ENCODE peak calls at places on chromosome 13, in four cellular contexts. H is adrenal gland, Z is transverse colon, V is uterus. K is an unnamed sample.
A peak's percentile ranks its signal among the peaks of the same experiment; 100 is the strongest.

GRCh38 chr13:99690426-99691189 is 189.3 kb downstream of the TM9SF2 start:
- DNase-seq in H (no peak), Z (no peak), V (no peak), K (no peak)

GRCh38 chr13:38637576-38637975 is 49.3 kb upstream of the FREM2 start:
- DNase-seq in H (no peak), Z (no peak), V (no peak), K (no peak)

GRCh38 chr13:41327994-41328778 is 17.1 kb downstream of the NAA16 start:
- DNase-seq in H (no peak), Z (no peak), V (no peak), K (no peak)

GRCh38 chr13:72694314-72694713 is 33.1 kb downstream of the MZT1 start:
- DNase-seq in H (no peak), Z (no peak), V (no peak), K (no peak)

GRCh38 chr13:95451656-95452055 is 100.9 kb upstream of the CLDN10 start:
- DNase-seq in H (no peak), Z (no peak), V (no peak), K (no peak)

GRCh38 chr13:108827637-108828036 is 198.2 kb downstream of the MYO16 start:
- DNase-seq in H (no peak), Z (no peak), V (no peak), K (no peak)

GRCh38 chr13:64446372-64446771 is 2783.8 kb downstream of the PCDH9 start:
- DNase-seq in H (no peak), Z (no peak), V (no peak), K (no peak)

GRCh38 chr13:101757446-101758039 is 305.1 kb downstream of the ITGBL1 start:
- DNase-seq in H (no peak), Z (no peak), V (no peak), K (peak; percentile 53)

GRCh38 chr13:76552807-76553206 is 333.4 kb downstream of the KCTD12 start:
- DNase-seq in H (no peak), Z (no peak), V (no peak), K (no peak)

GRCh38 chr13:70353096-70353495 is 244.8 kb upstream of the KLHL1 start:
- DNase-seq in H (no peak), Z (no peak), V (no peak), K (no peak)

GRCh38 chr13:79382545-79383275 is 23.3 kb downstream of the RBM26 start:
- DNase-seq in H (no peak), Z (no peak), V (no peak), K (no peak)

GRCh38 chr13:102401305-102401704 is 543 bp downstream of the FGF14 start:
- DNase-seq in H (no peak), Z (no peak), V (no peak), K (no peak)

GRCh38 chr13:76516013-76516412 is 370.2 kb downstream of the KCTD12 start:
- DNase-seq in H (no peak), Z (no peak), V (no peak), K (no peak)

GRCh38 chr13:98843482-98843877 is 91.0 kb upstream of the SLC15A1 start:
- DNase-seq in H (no peak), Z (no peak), V (no peak), K (no peak)

GRCh38 chr13:113981201-113981605 is 7.3 kb upstream of the C13orf46 start:
- DNase-seq in H (no peak), Z (peak; percentile 93), V (peak; percentile 15), K (peak; percentile 84)

GRCh38 chr13:49098771-49099512 is 121.2 kb upstream of the MLNR start:
- DNase-seq in H (no peak), Z (no peak), V (no peak), K (no peak)

GRCh38 chr13:42821437-42821836 is 40.1 kb downstream of the FAM216B start:
- DNase-seq in H (no peak), Z (no peak), V (no peak), K (no peak)

GRCh38 chr13:70249332-70250064 is 141.2 kb upstream of the KLHL1 start:
- DNase-seq in H (no peak), Z (no peak), V (no peak), K (peak; percentile 6)

GRCh38 chr13:97433727-97434416 is at the start of gene RAP2A:
- DNase-seq in H (peak; percentile 95), Z (peak; percentile 91), V (peak; percentile 90), K (peak; percentile 77)
- TF ChIP-seq POLR2A in H (peak; percentile 37), Z (peak; percentile 95), V (peak; percentile 77), K (peak; percentile 57)

GRCh38 chr13:74301200-74302063 is 167.2 kb upstream of the KLF12 start:
- DNase-seq in H (no peak), Z (no peak), V (no peak), K (no peak)

GRCh38 chr13:74299688-74300087 is 165.5 kb upstream of the KLF12 start:
- DNase-seq in H (no peak), Z (peak; percentile 10), V (no peak), K (no peak)

GRCh38 chr13:74298912-74299311 is 164.7 kb upstream of the KLF12 start:
- DNase-seq in H (no peak), Z (no peak), V (no peak), K (no peak)
- TF ChIP-seq POLR2A in H (no peak), Z (no peak), V (no peak), K (no peak)

GRCh38 chr13:33542309-33543088 is 256.9 kb upstream of the STARD13 start:
- DNase-seq in H (peak; percentile 99), Z (peak; percentile 99), V (peak; percentile 99), K (peak; percentile 47)
- TF ChIP-seq POLR2A in H (peak; percentile 38), Z (peak; percentile 64), V (peak; percentile 85), K (peak; percentile 8)

GRCh38 chr13:65940720-65941119 is 1289.4 kb downstream of the PCDH9 start:
- DNase-seq in H (no peak), Z (no peak), V (no peak), K (no peak)

GRCh38 chr13:65932587-65933239 is 1297.4 kb downstream of the PCDH9 start:
- DNase-seq in H (no peak), Z (no peak), V (no peak), K (no peak)

GRCh38 chr13:65932013-65932412 is 1298.1 kb downstream of the PCDH9 start:
- DNase-seq in H (no peak), Z (no peak), V (no peak), K (no peak)

DNA sequence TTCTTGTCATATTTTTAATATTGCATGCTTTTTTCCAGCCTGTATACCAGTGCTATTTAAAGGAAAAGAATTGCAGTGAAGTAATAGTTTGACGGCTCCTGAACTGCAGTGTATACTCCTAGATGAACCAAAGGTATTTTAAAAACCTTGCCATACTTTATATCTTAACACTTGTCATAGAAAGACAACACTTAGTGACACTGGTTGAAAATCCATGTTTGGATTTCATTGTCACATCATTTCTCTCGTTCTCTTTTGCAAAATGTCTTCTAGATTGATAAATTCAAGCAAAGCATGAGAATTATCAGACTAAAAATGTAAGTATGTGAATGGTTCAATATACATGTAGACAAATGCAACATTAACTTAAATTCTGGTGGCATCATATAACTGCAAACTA is 1293.9 kb downstream of the PCDH9 start:
- DNase-seq in H (no peak), Z (no peak), V (no peak), K (no peak)
- TF ChIP-seq POLR2A in H (no peak), Z (no peak), V (no peak), K (no peak)

DNA sequence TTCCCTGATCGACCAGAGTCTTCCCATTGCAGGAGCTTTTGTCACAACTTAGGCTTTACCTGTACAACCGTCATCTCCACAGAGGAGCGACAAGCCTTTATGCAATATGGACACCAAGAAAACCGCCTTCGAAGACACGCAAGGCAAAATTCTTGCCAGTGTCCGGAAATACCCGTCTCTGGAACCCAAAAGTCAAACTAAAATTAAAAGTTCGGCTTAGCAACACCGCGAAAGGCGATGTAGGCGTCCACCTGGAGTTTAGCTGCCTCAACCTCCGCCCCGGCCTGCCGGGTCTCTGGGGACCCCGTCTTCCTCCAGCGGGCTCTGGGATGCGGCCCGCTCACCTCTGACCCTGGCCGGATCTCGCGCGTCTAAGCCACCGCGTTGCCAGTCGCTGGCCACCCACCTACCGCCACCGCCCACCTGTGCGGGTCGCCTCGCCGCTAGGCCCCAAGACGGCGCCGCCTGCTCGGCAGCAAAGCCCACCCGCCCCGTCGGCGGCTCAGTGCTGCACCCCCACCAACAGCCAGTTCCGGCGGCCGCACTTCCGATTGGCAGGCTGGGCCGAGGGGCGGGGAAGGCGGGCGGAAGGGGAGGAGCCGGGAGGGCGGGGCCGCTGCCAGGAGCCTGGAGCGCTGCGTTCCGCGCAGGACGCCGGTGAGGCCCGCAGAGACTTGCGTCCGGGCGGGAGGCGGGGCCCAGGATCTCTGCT is at the start of gene SUPT20H:
- DNase-seq in H (peak; percentile 96), Z (peak; percentile 96), V (peak; percentile 94), K (peak; percentile 55)
- TF ChIP-seq POLR2A in H (peak; percentile 75), Z (peak; percentile 92), V (peak; percentile 77), K (peak; percentile 90)

DNA sequence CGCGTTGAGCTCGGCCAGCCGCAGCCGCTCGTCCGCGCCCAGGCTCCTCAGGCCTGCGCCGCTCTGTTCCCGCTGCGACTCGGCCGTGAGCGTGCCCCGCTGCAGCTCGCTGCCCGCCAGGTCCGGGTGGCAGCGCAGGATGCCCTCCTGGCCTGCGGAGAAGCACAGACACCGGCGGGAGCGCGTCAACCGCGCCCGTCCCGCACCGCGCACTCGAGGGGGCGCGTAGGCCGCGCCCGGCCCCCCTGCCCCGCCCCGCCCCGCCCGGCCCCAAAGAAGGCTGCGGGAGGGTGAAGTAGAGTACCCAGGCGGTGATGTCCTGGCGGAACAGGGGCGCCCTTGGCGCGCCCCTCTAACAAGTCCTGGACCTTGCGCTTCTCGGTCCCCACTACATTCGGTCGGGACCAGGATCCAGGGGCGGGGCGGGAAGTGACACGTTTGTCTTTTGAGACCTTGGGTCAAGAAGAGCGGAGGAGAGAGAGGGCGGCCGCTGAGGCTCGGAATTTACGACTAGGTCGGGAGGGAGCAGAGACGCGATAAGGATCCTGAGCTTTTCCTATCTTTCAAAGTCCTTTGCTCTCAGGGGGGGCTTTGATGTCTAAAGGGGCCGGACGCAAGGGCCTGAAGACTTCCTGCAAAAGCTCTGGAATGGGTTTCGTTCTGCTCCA is 9.3 kb upstream of the CDX2 start:
- DNase-seq in H (no peak), Z (peak; percentile 82), V (no peak), K (no peak)
- TF ChIP-seq POLR2A in H (no peak), Z (peak; percentile 69), V (no peak), K (no peak)

GRCh38 chr13:44918323-44919102 is 70.8 kb downstream of the NUFIP1 start:
- DNase-seq in H (peak; percentile 97), Z (peak; percentile 91), V (peak; percentile 88), K (peak; percentile 40)

GRCh38 chr13:44920013-44920412 is 69.3 kb downstream of the NUFIP1 start:
- DNase-seq in H (no peak), Z (no peak), V (no peak), K (no peak)

GRCh38 chr13:44919103-44919804 is 70.0 kb downstream of the NUFIP1 start:
- DNase-seq in H (no peak), Z (no peak), V (no peak), K (no peak)

GRCh38 chr13:44915962-44916361 is 73.3 kb downstream of the NUFIP1 start:
- DNase-seq in H (peak; percentile 38), Z (no peak), V (no peak), K (no peak)

GRCh38 chr13:44917589-44918322 is 71.5 kb downstream of the NUFIP1 start:
- DNase-seq in H (peak; percentile 99), Z (peak; percentile 98), V (peak; percentile 98), K (peak; percentile 65)
- TF ChIP-seq POLR2A in H (peak; percentile 53), Z (no peak), V (peak; percentile 78), K (no peak)

GRCh38 chr13:110305544-110305943 is 1.4 kb downstream of the COL4A1 start:
- DNase-seq in H (no peak), Z (no peak), V (no peak), K (no peak)

GRCh38 chr13:110306960-110307696 is at the start of the genes COL4A1 and COL4A2:
- DNase-seq in H (peak; percentile 77), Z (peak; percentile 61), V (peak; percentile 90), K (peak; percentile 82)

GRCh38 chr13:110306340-110306959 is 507 bp downstream of the COL4A1 start:
- DNase-seq in H (no peak), Z (no peak), V (peak; percentile 46), K (no peak)

GRCh38 chr13:110305001-110305400 is 2.0 kb downstream of the COL4A1 start:
- DNase-seq in H (no peak), Z (no peak), V (no peak), K (no peak)

GRCh38 chr13:110305949-110306339 is 1.0 kb downstream of the COL4A1 start:
- DNase-seq in H (no peak), Z (no peak), V (no peak), K (no peak)
- TF ChIP-seq POLR2A in H (no peak), Z (no peak), V (no peak), K (no peak)

K was measured in H54.